ENCODE peak calls at places on chromosomes 13 and 19, in five cellular contexts. B, T, M, G and H are unnamed samples.

GRCh38 chr13:109336730-109337129 is 449.7 kb downstream of the IRS2 start:
- DNase-seq in B (no peak), T (no peak), M (no peak), G (no peak), H (no peak)

GRCh38 chr19:37905936-37906867 is at the start of gene WDR87:
- DNase-seq in B (no peak), T (peak; percentile 1), M (peak; percentile 37), G (peak; percentile 71), H (no peak)

GRCh38 chr19:13699786-13700185 is 64.5 kb upstream of the MRI1 start:
- DNase-seq in B (no peak), T (no peak), M (no peak), G (no peak), H (no peak)

GRCh38 chr19:10286803-10287737 is at the start of gene ICAM4:
- DNase-seq in B (no peak), T (no peak), M (peak; percentile 81), G (no peak), H (no peak)

GRCh38 chr13:103839460-103839859 is 773.2 kb upstream of the SLC10A2 start:
- DNase-seq in B (no peak), T (no peak), M (no peak), G (no peak), H (no peak)

GRCh38 chr13:45516757-45517156 is 52.0 kb downstream of the COG3 start:
- DNase-seq in B (no peak), T (no peak), M (no peak), G (no peak), H (no peak)

GRCh38 chr19:52248256-52248655 is 21.1 kb upstream of the ZNF766 start:
- DNase-seq in B (no peak), T (peak; percentile 39), M (peak; percentile 73), G (no peak), H (peak; percentile 69)

GRCh38 chr19:12137541-12137940 is 2.6 kb downstream of the ZNF20 start:
- DNase-seq in B (no peak), T (no peak), M (no peak), G (no peak), H (no peak)

GRCh38 chr13:113968463-113969310 is 5.2 kb downstream of the C13orf46 start:
- DNase-seq in B (no peak), T (no peak), M (peak; percentile 28), G (no peak), H (no peak)

GRCh38 chr13:39415403-39415802 is 187.6 kb downstream of the LHFPL6 start:
- DNase-seq in B (peak; percentile 5), T (no peak), M (peak; percentile 54), G (no peak), H (no peak)

GRCh38 chr13:83819156-83819555 is 63.1 kb downstream of the SLITRK1 start:
- DNase-seq in B (no peak), T (no peak), M (no peak), G (no peak), H (no peak)

GRCh38 chr19:31670931-31671330 is 321.7 kb upstream of the TSHZ3 start:
- DNase-seq in B (no peak), T (no peak), M (no peak), G (no peak), H (no peak)

GRCh38 chr19:36115453-36116343 is at the start of gene TBCB:
- DNase-seq in B (no peak), T (no peak), M (peak; percentile 90), G (peak; percentile 22), H (peak; percentile 73)

GRCh38 chr13:97826421-97826965 is 127.0 kb upstream of the IPO5 start:
- DNase-seq in B (no peak), T (no peak), M (no peak), G (no peak), H (no peak)

GRCh38 chr13:24738366-24738847 is 25.6 kb upstream of the RNF17 start:
- DNase-seq in B (no peak), T (no peak), M (no peak), G (no peak), H (no peak)

GRCh38 chr13:52651880-52652169 is 811 bp upstream of the SUGT1 start:
- DNase-seq in B (no peak), T (no peak), M (no peak), G (no peak), H (no peak)

GRCh38 chr19:9436358-9436757 is 985 bp upstream of the ZNF266 start:
- DNase-seq in B (no peak), T (no peak), M (no peak), G (no peak), H (no peak)